ENCODE peak calls at places on chromosome 16, in nine cellular contexts. One of them, this sample, is unnamed.

GRCh38 chr16:35598696-35599332 is 2139.4 kb downstream of the TP53TG3F start:
- DNase-seq in tibial nerve: no peak
- DNase-seq in upper lobe of right lung: no peak
- DNase-seq in cardiac muscle cell: no peak
- DNase-seq in OCI-LY7: no peak
- DNase-seq in ascending aorta: no peak
- DNase-seq in upper lobe of left lung: no peak
- DNase-seq in A673: no peak
- DNase-seq in CD4-positive, CD25-positive, alpha-beta regulatory T cell: no peak
- DNase-seq in this sample: no peak

GRCh38 chr16:84043486-84044107 is 1.0 kb upstream of the SLC38A8 start:
- DNase-seq in tibial nerve: no peak
- DNase-seq in upper lobe of left lung: no peak
- DNase-seq in ascending aorta: no peak
- DNase-seq in CD4-positive, CD25-positive, alpha-beta regulatory T cell: no peak
- DNase-seq in OCI-LY7: no peak
- DNase-seq in A673: no peak
- DNase-seq in upper lobe of right lung: peak; percentile 21
- DNase-seq in cardiac muscle cell: no peak
- DNase-seq in this sample: no peak

GRCh38 chr16:87363771-87364476 is 19.7 kb downstream of the FBXO31 start:
- DNase-seq in upper lobe of left lung: no peak
- DNase-seq in upper lobe of right lung: no peak
- DNase-seq in cardiac muscle cell: no peak
- DNase-seq in OCI-LY7: no peak
- DNase-seq in A673: no peak
- DNase-seq in tibial nerve: no peak
- DNase-seq in CD4-positive, CD25-positive, alpha-beta regulatory T cell: no peak
- DNase-seq in ascending aorta: no peak
- DNase-seq in this sample: no peak

GRCh38 chr16:70738083-70738977 is 52.5 kb upstream of the MTSS2 start:
- DNase-seq in CD4-positive, CD25-positive, alpha-beta regulatory T cell: no peak
- DNase-seq in cardiac muscle cell: peak; percentile 75
- DNase-seq in upper lobe of left lung: peak; percentile 84
- DNase-seq in A673: no peak
- DNase-seq in tibial nerve: no peak
- DNase-seq in upper lobe of right lung: peak; percentile 85
- DNase-seq in ascending aorta: no peak
- DNase-seq in OCI-LY7: peak; percentile 26
- DNase-seq in this sample: peak; percentile 88

GRCh38 chr16:70476272-70477020 is 22.1 kb downstream of the FCSK start:
- DNase-seq in tibial nerve: no peak
- DNase-seq in OCI-LY7: no peak
- DNase-seq in A673: peak; percentile 44
- DNase-seq in CD4-positive, CD25-positive, alpha-beta regulatory T cell: no peak
- DNase-seq in upper lobe of left lung: no peak
- DNase-seq in cardiac muscle cell: no peak
- DNase-seq in ascending aorta: no peak
- DNase-seq in upper lobe of right lung: no peak
- DNase-seq in this sample: no peak

GRCh38 chr16:19948186-19949104 is 63.8 kb upstream of the GPRC5B start:
- DNase-seq in upper lobe of left lung: no peak
- DNase-seq in CD4-positive, CD25-positive, alpha-beta regulatory T cell: no peak
- DNase-seq in tibial nerve: no peak
- DNase-seq in A673: no peak
- DNase-seq in cardiac muscle cell: no peak
- DNase-seq in OCI-LY7: no peak
- DNase-seq in ascending aorta: no peak
- DNase-seq in upper lobe of right lung: no peak
- DNase-seq in this sample: no peak

GRCh38 chr16:88060524-88061219 is 109.4 kb downstream of the BANP start:
- DNase-seq in tibial nerve: no peak
- DNase-seq in upper lobe of right lung: no peak
- DNase-seq in ascending aorta: no peak
- DNase-seq in cardiac muscle cell: no peak
- DNase-seq in OCI-LY7: no peak
- DNase-seq in CD4-positive, CD25-positive, alpha-beta regulatory T cell: no peak
- DNase-seq in upper lobe of left lung: no peak
- DNase-seq in A673: no peak
- DNase-seq in this sample: no peak

GRCh38 chr16:23024044-23024443 is 125.2 kb downstream of the USP31 start:
- DNase-seq in A673: no peak
- DNase-seq in OCI-LY7: no peak
- DNase-seq in upper lobe of right lung: no peak
- DNase-seq in tibial nerve: no peak
- DNase-seq in upper lobe of left lung: no peak
- DNase-seq in ascending aorta: no peak
- DNase-seq in CD4-positive, CD25-positive, alpha-beta regulatory T cell: no peak
- DNase-seq in cardiac muscle cell: no peak
- DNase-seq in this sample: no peak

GRCh38 chr16:88809068-88809675 is 2.6 kb downstream of the APRT start:
- DNase-seq in A673: no peak
- DNase-seq in OCI-LY7: no peak
- DNase-seq in ascending aorta: no peak
- DNase-seq in cardiac muscle cell: no peak
- DNase-seq in tibial nerve: no peak
- DNase-seq in upper lobe of right lung: peak; percentile 56
- DNase-seq in CD4-positive, CD25-positive, alpha-beta regulatory T cell: no peak
- DNase-seq in upper lobe of left lung: no peak
- DNase-seq in this sample: no peak

GRCh38 chr16:56246051-56246817 is 54.9 kb downstream of the GNAO1 start:
- DNase-seq in upper lobe of left lung: peak; percentile 49
- DNase-seq in ascending aorta: no peak
- DNase-seq in upper lobe of right lung: no peak
- DNase-seq in cardiac muscle cell: peak; percentile 62
- DNase-seq in OCI-LY7: no peak
- DNase-seq in A673: no peak
- DNase-seq in CD4-positive, CD25-positive, alpha-beta regulatory T cell: no peak
- DNase-seq in tibial nerve: peak; percentile 24
- DNase-seq in this sample: no peak

GRCh38 chr16:57544129-57544653 is 1.7 kb downstream of the ADGRG5 start:
- DNase-seq in A673: no peak
- DNase-seq in upper lobe of left lung: no peak
- DNase-seq in OCI-LY7: peak; percentile 83
- DNase-seq in ascending aorta: no peak
- DNase-seq in tibial nerve: no peak
- DNase-seq in CD4-positive, CD25-positive, alpha-beta regulatory T cell: no peak
- DNase-seq in cardiac muscle cell: no peak
- DNase-seq in upper lobe of right lung: peak; percentile 52
- DNase-seq in this sample: no peak

GRCh38 chr16:3509470-3509928 is 8.7 kb downstream of the CLUAP1 start:
- DNase-seq in tibial nerve: no peak
- DNase-seq in A673: no peak
- DNase-seq in upper lobe of left lung: no peak
- DNase-seq in upper lobe of right lung: peak; percentile 57
- DNase-seq in cardiac muscle cell: no peak
- DNase-seq in ascending aorta: no peak
- DNase-seq in CD4-positive, CD25-positive, alpha-beta regulatory T cell: peak; percentile 36
- DNase-seq in OCI-LY7: no peak
- DNase-seq in this sample: peak; percentile 72

GRCh38 chr16:69273009-69273408 is 38.1 kb upstream of the VPS4A start:
- DNase-seq in OCI-LY7: no peak
- DNase-seq in cardiac muscle cell: no peak
- DNase-seq in ascending aorta: no peak
- DNase-seq in A673: no peak
- DNase-seq in upper lobe of right lung: no peak
- DNase-seq in upper lobe of left lung: no peak
- DNase-seq in CD4-positive, CD25-positive, alpha-beta regulatory T cell: no peak
- DNase-seq in tibial nerve: no peak
- DNase-seq in this sample: no peak

GRCh38 chr16:68908000-68908313 is 64.6 kb downstream of the TANGO6 start:
- DNase-seq in OCI-LY7: no peak
- DNase-seq in cardiac muscle cell: no peak
- DNase-seq in ascending aorta: no peak
- DNase-seq in upper lobe of left lung: peak; percentile 34
- DNase-seq in upper lobe of right lung: no peak
- DNase-seq in tibial nerve: no peak
- DNase-seq in CD4-positive, CD25-positive, alpha-beta regulatory T cell: no peak
- DNase-seq in A673: no peak
- DNase-seq in this sample: no peak

GRCh38 chr16:23072769-23073549 is 76.3 kb downstream of the USP31 start:
- DNase-seq in cardiac muscle cell: no peak
- DNase-seq in OCI-LY7: no peak
- DNase-seq in ascending aorta: no peak
- DNase-seq in tibial nerve: no peak
- DNase-seq in CD4-positive, CD25-positive, alpha-beta regulatory T cell: no peak
- DNase-seq in A673: no peak
- DNase-seq in upper lobe of right lung: no peak
- DNase-seq in upper lobe of left lung: no peak
- DNase-seq in this sample: no peak

GRCh38 chr16:65038125-65038524 is 83.7 kb downstream of the CDH11 start:
- DNase-seq in ascending aorta: no peak
- DNase-seq in cardiac muscle cell: no peak
- DNase-seq in upper lobe of right lung: no peak
- DNase-seq in tibial nerve: no peak
- DNase-seq in CD4-positive, CD25-positive, alpha-beta regulatory T cell: no peak
- DNase-seq in OCI-LY7: no peak
- DNase-seq in A673: peak; percentile 82
- DNase-seq in upper lobe of left lung: no peak
- DNase-seq in this sample: no peak

GRCh38 chr16:23072084-23072599 is 77.1 kb downstream of the USP31 start:
- DNase-seq in upper lobe of left lung: peak; percentile 31
- DNase-seq in A673: no peak
- DNase-seq in tibial nerve: peak; percentile 49
- DNase-seq in ascending aorta: peak; percentile 34
- DNase-seq in cardiac muscle cell: no peak
- DNase-seq in upper lobe of right lung: peak; percentile 72
- DNase-seq in CD4-positive, CD25-positive, alpha-beta regulatory T cell: no peak
- DNase-seq in OCI-LY7: no peak
- DNase-seq in this sample: no peak

GRCh38 chr16:85113168-85113733 is 979 bp upstream of the CIBAR2 start:
- DNase-seq in OCI-LY7: no peak
- DNase-seq in tibial nerve: no peak
- DNase-seq in cardiac muscle cell: no peak
- DNase-seq in upper lobe of left lung: no peak
- DNase-seq in upper lobe of right lung: no peak
- DNase-seq in ascending aorta: no peak
- DNase-seq in CD4-positive, CD25-positive, alpha-beta regulatory T cell: no peak
- DNase-seq in A673: no peak
- DNase-seq in this sample: no peak

GRCh38 chr16:8516471-8516870 is 73.8 kb downstream of the TMEM114 start:
- DNase-seq in upper lobe of left lung: no peak
- DNase-seq in A673: no peak
- DNase-seq in cardiac muscle cell: no peak
- DNase-seq in OCI-LY7: no peak
- DNase-seq in CD4-positive, CD25-positive, alpha-beta regulatory T cell: no peak
- DNase-seq in tibial nerve: no peak
- DNase-seq in ascending aorta: no peak
- DNase-seq in upper lobe of right lung: no peak
- DNase-seq in this sample: no peak
- H3K4me3 ChIP-seq in upper lobe of left lung: no peak overlapping the region
- H3K4me3 ChIP-seq in A673: no peak overlapping the region
- H3K4me3 ChIP-seq in cardiac muscle cell: no peak overlapping the region
- H3K4me3 ChIP-seq in OCI-LY7: no peak overlapping the region
- H3K4me3 ChIP-seq in CD4-positive, CD25-positive, alpha-beta regulatory T cell: no peak overlapping the region
- H3K4me3 ChIP-seq in tibial nerve: no peak overlapping the region
- H3K4me3 ChIP-seq in ascending aorta: no peak overlapping the region
- H3K4me3 ChIP-seq in upper lobe of right lung: no peak overlapping the region
- H3K4me3 ChIP-seq in this sample: no peak overlapping the region

GRCh38 chr16:81866820-81867440 is 87.8 kb downstream of the PLCG2 start:
- DNase-seq in upper lobe of left lung: peak; percentile 83
- DNase-seq in CD4-positive, CD25-positive, alpha-beta regulatory T cell: no peak
- DNase-seq in OCI-LY7: no peak
- DNase-seq in tibial nerve: no peak
- DNase-seq in upper lobe of right lung: peak; percentile 79
- DNase-seq in A673: no peak
- DNase-seq in ascending aorta: no peak
- DNase-seq in cardiac muscle cell: no peak
- DNase-seq in this sample: no peak
- H3K27ac ChIP-seq in upper lobe of left lung: peak overlapping the region; percentile 85
- H3K27ac ChIP-seq in CD4-positive, CD25-positive, alpha-beta regulatory T cell: no peak overlapping the region
- H3K27ac ChIP-seq in OCI-LY7: peak overlapping the region; percentile 8
- H3K27ac ChIP-seq in tibial nerve: peak overlapping the region; percentile 12
- H3K27ac ChIP-seq in upper lobe of right lung: peak overlapping the region; percentile 72
- H3K27ac ChIP-seq in A673: no peak overlapping the region
- H3K27ac ChIP-seq in ascending aorta: peak overlapping the region; percentile 61
- H3K27ac ChIP-seq in cardiac muscle cell: no peak overlapping the region
- H3K27ac ChIP-seq in this sample: no peak overlapping the region

GRCh38 chr16:27248036-27248435 is 20.5 kb downstream of the NSMCE1 start:
- DNase-seq in upper lobe of left lung: no peak
- DNase-seq in upper lobe of right lung: no peak
- DNase-seq in ascending aorta: no peak
- DNase-seq in OCI-LY7: no peak
- DNase-seq in tibial nerve: no peak
- DNase-seq in A673: no peak
- DNase-seq in cardiac muscle cell: no peak
- DNase-seq in CD4-positive, CD25-positive, alpha-beta regulatory T cell: no peak
- DNase-seq in this sample: no peak
- H3K4me1 ChIP-seq in upper lobe of left lung: peaks cover 29% of the 10 kb centered on the region
- H3K4me1 ChIP-seq in upper lobe of right lung: peaks cover 25% of the 10 kb centered on the region
- H3K4me1 ChIP-seq in ascending aorta: peaks cover 18% of the 10 kb centered on the region
- H3K4me1 ChIP-seq in OCI-LY7: no peaks in the 10 kb centered on the region
- H3K4me1 ChIP-seq in tibial nerve: peaks cover 7% of the 10 kb centered on the region
- H3K4me1 ChIP-seq in A673: peaks cover 25% of the 10 kb centered on the region
- H3K4me1 ChIP-seq in cardiac muscle cell: peaks cover 21% of the 10 kb centered on the region
- H3K4me1 ChIP-seq in CD4-positive, CD25-positive, alpha-beta regulatory T cell: peaks cover 11% of the 10 kb centered on the region
- H3K4me1 ChIP-seq in this sample: peaks cover 12% of the 10 kb centered on the region

DNA sequence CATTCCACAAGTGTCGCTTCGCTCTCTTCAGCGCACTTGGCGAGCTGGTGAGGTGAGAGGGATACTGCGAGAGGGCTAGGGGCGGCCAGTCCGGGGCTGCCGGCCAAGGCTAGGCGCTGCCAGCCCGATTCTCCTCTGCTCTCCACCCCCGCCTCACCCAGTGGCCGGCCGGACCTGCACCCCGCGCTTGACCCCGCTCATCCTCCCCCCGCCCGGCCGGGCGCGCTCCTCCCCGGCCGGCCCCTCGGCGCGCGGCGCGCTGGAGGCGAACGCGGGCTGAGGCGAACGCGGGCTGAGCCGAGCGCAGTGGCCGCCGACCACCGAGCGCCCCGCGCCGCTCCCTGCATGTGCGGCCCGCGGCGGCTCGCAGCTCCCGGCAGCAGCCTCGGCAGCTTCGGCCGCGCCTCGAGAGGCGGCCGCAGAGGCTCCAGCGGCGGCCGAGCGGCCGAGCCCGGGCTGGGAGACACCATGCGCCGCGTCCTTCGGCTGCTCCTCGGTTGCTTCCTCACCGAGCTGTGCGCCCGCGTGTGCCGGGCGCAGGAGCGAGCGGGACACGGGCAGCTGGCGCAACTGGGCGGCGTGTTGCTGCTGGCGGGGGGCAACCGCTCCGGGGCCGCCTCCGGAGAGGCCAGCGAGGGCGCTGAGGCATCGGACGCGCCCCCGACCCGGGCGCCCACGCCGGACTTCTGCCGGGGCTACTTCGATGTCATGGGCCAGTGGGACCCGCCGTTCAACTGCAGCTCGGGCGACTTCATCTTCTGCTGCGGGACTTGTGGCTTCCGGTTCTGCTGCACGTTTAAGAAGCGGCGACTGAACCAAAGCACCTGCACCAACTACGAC is at the start of gene SHISA9:
- DNase-seq in OCI-LY7: no peak
- DNase-seq in upper lobe of right lung: no peak
- DNase-seq in A673: no peak
- DNase-seq in cardiac muscle cell: peak; percentile 45
- DNase-seq in CD4-positive, CD25-positive, alpha-beta regulatory T cell: no peak
- DNase-seq in ascending aorta: no peak
- DNase-seq in tibial nerve: no peak
- DNase-seq in upper lobe of left lung: no peak
- DNase-seq in this sample: no peak
- H3K4me3 ChIP-seq in OCI-LY7: no peak within 1 kb of the TSS
- H3K4me3 ChIP-seq in upper lobe of right lung: no peak within 1 kb of the TSS
- H3K4me3 ChIP-seq in A673: no peak within 1 kb of the TSS
- H3K4me3 ChIP-seq in cardiac muscle cell: peak within 1 kb of the TSS; percentile 29
- H3K4me3 ChIP-seq in CD4-positive, CD25-positive, alpha-beta regulatory T cell: no peak within 1 kb of the TSS
- H3K4me3 ChIP-seq in ascending aorta: peak within 1 kb of the TSS; percentile 48
- H3K4me3 ChIP-seq in tibial nerve: peak within 1 kb of the TSS; percentile 4
- H3K4me3 ChIP-seq in upper lobe of left lung: no peak within 1 kb of the TSS
- H3K4me3 ChIP-seq in this sample: no peak within 1 kb of the TSS